ENCODE peak calls at places on chromosomes 6 and 20, in five cellular contexts. Z, T, V, P and A are unnamed samples. For H3K9me3, the result is how much of the 10 kb centered on the place peaks cover.

GRCh38 chr6:89952696-89953095 is 58.4 kb downstream of the GJA10 start:
- DNase-seq in Z (no peak), T (no peak), V (peak), P (peak), A (no peak)

GRCh38 chr20:19838981-19839576 is 81.0 kb downstream of the RIN2 start:
- DNase-seq in Z (no peak), T (no peak), V (no peak), P (no peak), A (no peak)

GRCh38 chr6:10429638-10430427 is 15.0 kb upstream of the TFAP2A start:
- DNase-seq in Z (no peak), T (peak), V (no peak), P (peak), A (no peak)

GRCh38 chr6:70709826-70710225 is 42.1 kb downstream of the SMAP1 start:
- DNase-seq in Z (no peak), T (no peak), V (no peak), P (peak), A (no peak)

GRCh38 chr20:346640-347316 is at the start of gene NRSN2:
- DNase-seq in Z (peak), T (peak), V (no peak), P (peak), A (peak)

GRCh38 chr20:33443006-33443511 is 504 bp downstream of the SNTA1 start:
- DNase-seq in Z (peak), T (peak), V (no peak), P (no peak), A (no peak)

GRCh38 chr6:132830236-132830799 is 15.9 kb downstream of the RPS12 start:
- DNase-seq in Z (no peak), T (peak), V (no peak), P (peak), A (no peak)

GRCh38 chr20:47152078-47152477 is 204.4 kb downstream of the ZMYND8 start:
- DNase-seq in Z (no peak), T (no peak), V (no peak), P (no peak), A (no peak)

GRCh38 chr6:44004625-44005506 is 122.4 kb downstream of the MRPL14 start:
- DNase-seq in Z (peak), T (peak), V (no peak), P (no peak), A (no peak)

GRCh38 chr20:60634773-60635172 is 617.3 kb upstream of the CDH4 start:
- DNase-seq in Z (no peak), T (no peak), V (no peak), P (no peak), A (no peak)
- H3K9me3 ChIP-seq in Z (under half), T (under half), V (under half), P (under half), A (under half)

GRCh38 chr20:63843222-63843621 is 12.2 kb upstream of the ZBTB46 start:
- DNase-seq in Z (no peak), T (no peak), V (no peak), P (no peak), A (no peak)

GRCh38 chr20:63839620-63840019 is 8.6 kb upstream of the ZBTB46 start:
- DNase-seq in Z (no peak), T (no peak), V (no peak), P (no peak), A (no peak)

GRCh38 chr20:63844384-63845025 is 13.4 kb upstream of the ZBTB46 start:
- DNase-seq in Z (no peak), T (no peak), V (no peak), P (no peak), A (no peak)

GRCh38 chr20:63843778-63844177 is 12.7 kb upstream of the ZBTB46 start:
- DNase-seq in Z (no peak), T (no peak), V (no peak), P (no peak), A (no peak)

GRCh38 chr20:63842258-63842657 is 11.2 kb upstream of the ZBTB46 start:
- DNase-seq in Z (no peak), T (no peak), V (no peak), P (no peak), A (no peak)
- H3K4me3 ChIP-seq in Z (no peak), T (no peak), V (no peak), P (no peak), A (no peak)

GRCh38 chr6:169395080-169395805 is 141.6 kb upstream of the THBS2 start:
- DNase-seq in Z (no peak), T (no peak), V (no peak), P (no peak), A (peak)
- H3K27ac ChIP-seq in Z (no peak), T (no peak), V (no peak), P (no peak), A (no peak)

GRCh38 chr6:168070804-168071203 is 8.2 kb downstream of the FRMD1 start:
- DNase-seq in Z (no peak), T (no peak), V (no peak), P (no peak), A (no peak)
- H3K9me3 ChIP-seq in Z (under half), T (under half), V (under half), P (under half), A (under half)

GRCh38 chr6:26017567-26017966 is 55.0 kb downstream of the TRIM38 start:
- DNase-seq in Z (peak), T (no peak), V (no peak), P (peak), A (peak)
- H3K4me3 ChIP-seq in Z (peak), T (no peak), V (peak), P (peak), A (peak)

GRCh38 chr6:136036601-136037000 is 185.1 kb downstream of the PDE7B start:
- DNase-seq in Z (no peak), T (no peak), V (no peak), P (no peak), A (no peak)
- H3K27ac ChIP-seq in Z (peak), T (no peak), V (no peak), P (no peak), A (peak)

DNA sequence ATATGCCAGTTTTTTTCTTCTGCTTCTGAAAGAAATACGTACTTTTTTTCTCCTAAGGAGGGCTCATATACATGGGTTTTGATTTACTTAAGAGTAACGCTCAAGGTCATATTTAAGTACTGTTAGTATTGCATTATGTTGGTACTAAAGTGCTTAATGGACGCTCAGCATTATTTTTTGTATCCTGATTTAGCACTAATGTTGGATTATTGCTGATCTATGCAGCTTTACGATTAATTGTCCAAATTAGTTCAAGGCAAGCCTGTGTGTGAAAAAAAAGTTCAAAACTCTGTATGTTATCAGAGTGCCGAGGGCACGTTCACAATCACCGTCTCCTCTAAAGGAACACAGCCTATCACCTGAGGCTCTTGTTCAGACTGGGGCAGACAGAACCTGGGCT is 340.9 kb downstream of the SAMD5 start:
- DNase-seq in Z (no peak), T (no peak), V (no peak), P (no peak), A (no peak)
- H3K9me3 ChIP-seq in Z (under half), T (under half), V (under half), P (under half), A (under half)

GRCh38 chr6:11770546-11771466 is 7.8 kb downstream of the ADTRP start:
- DNase-seq in Z (peak), T (no peak), V (no peak), P (peak), A (peak)

GRCh38 chr6:11769244-11769643 is 9.4 kb downstream of the ADTRP start:
- DNase-seq in Z (no peak), T (no peak), V (no peak), P (no peak), A (no peak)

GRCh38 chr6:11772109-11772830 is 6.3 kb downstream of the ADTRP start:
- DNase-seq in Z (no peak), T (no peak), V (no peak), P (peak), A (no peak)

GRCh38 chr6:11771473-11772048 is 7.0 kb downstream of the ADTRP start:
- DNase-seq in Z (no peak), T (no peak), V (no peak), P (no peak), A (no peak)

DNA sequence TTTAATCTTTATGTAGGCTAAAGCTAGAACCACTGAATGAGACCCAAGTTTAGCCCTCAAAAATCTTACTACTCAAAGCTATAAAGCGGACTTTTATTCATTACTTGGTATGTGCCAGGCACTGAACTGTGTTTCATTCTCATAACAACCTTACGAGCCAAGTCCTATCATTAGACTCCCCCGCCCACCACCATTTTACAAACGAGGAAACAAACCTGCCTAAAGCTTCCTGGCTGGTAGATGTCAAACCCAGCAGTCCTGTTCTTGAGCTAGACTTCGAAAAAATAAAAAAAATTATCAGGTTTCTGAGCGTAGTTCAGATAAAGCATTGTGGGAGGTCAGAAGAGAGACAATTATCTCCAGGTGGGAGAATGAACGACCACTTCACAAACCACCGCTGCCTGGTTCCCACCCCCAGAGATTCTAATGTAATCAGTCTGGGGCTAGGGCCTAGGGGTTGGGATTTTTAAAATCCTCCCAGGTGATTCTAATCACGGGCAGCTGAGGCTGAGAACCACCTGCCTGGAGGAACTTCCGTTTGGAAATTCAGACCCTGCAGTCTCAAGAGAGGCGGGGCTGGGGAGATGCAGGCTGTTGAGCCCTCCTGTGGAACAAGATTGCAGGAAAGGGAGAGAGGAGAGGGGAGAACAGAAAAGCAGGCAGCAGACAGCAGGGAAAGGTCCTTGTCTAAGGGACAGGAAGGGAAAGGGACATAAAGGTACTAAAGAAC is 8.6 kb downstream of the ADTRP start:
- DNase-seq in Z (no peak), T (no peak), V (no peak), P (peak), A (no peak)
- H3K4me3 ChIP-seq in Z (no peak), T (no peak), V (no peak), P (no peak), A (no peak)